ENCODE peak calls at places on chromosome X, in seven cellular contexts. One of them, this sample, is unnamed.

GRCh38 chrX:2691543-2692220 is 587 bp downstream of the CD99 start:
- DNase-seq in HepG2: no peak
- DNase-seq in WTC11: no peak
- DNase-seq in endothelial cell: peak
- DNase-seq in retinal pigment epithelial cell: no peak
- DNase-seq in esophagus squamous epithelium: no peak
- DNase-seq in Panc1: no peak
- DNase-seq in this sample: peak

GRCh38 chrX:134670241-134670811 is 12.1 kb upstream of the PLAC1 start:
- DNase-seq in HepG2: peak
- DNase-seq in WTC11: no peak
- DNase-seq in endothelial cell: no peak
- DNase-seq in retinal pigment epithelial cell: peak
- DNase-seq in esophagus squamous epithelium: no peak
- DNase-seq in Panc1: peak
- DNase-seq in this sample: no peak

GRCh38 chrX:151004085-151004484 is 20.9 kb downstream of the HMGB3 start:
- DNase-seq in HepG2: peak
- DNase-seq in WTC11: no peak
- DNase-seq in endothelial cell: no peak
- DNase-seq in retinal pigment epithelial cell: no peak
- DNase-seq in esophagus squamous epithelium: no peak
- DNase-seq in Panc1: no peak
- DNase-seq in this sample: no peak

GRCh38 chrX:77426811-77427210 is 20.4 kb upstream of the FGF16 start:
- DNase-seq in HepG2: no peak
- DNase-seq in WTC11: no peak
- DNase-seq in endothelial cell: no peak
- DNase-seq in retinal pigment epithelial cell: no peak
- DNase-seq in esophagus squamous epithelium: no peak
- DNase-seq in Panc1: no peak
- DNase-seq in this sample: no peak

GRCh38 chrX:68658530-68658929 is 11.1 kb downstream of the STARD8 start:
- DNase-seq in HepG2: no peak
- DNase-seq in WTC11: no peak
- DNase-seq in endothelial cell: no peak
- DNase-seq in retinal pigment epithelial cell: no peak
- DNase-seq in esophagus squamous epithelium: no peak
- DNase-seq in Panc1: no peak
- DNase-seq in this sample: no peak

GRCh38 chrX:135327299-135327698 is 18.0 kb downstream of the ETDC start:
- DNase-seq in HepG2: no peak
- DNase-seq in WTC11: no peak
- DNase-seq in endothelial cell: no peak
- DNase-seq in retinal pigment epithelial cell: no peak
- DNase-seq in esophagus squamous epithelium: no peak
- DNase-seq in Panc1: no peak
- DNase-seq in this sample: no peak

GRCh38 chrX:72123471-72124185 is 8.1 kb downstream of the RTL5 start:
- DNase-seq in HepG2: no peak
- DNase-seq in WTC11: peak
- DNase-seq in endothelial cell: peak
- DNase-seq in retinal pigment epithelial cell: peak
- DNase-seq in esophagus squamous epithelium: no peak
- DNase-seq in Panc1: no peak
- DNase-seq in this sample: peak

GRCh38 chrX:119488749-119489148 is 20.5 kb downstream of the SLC25A5 start:
- DNase-seq in HepG2: peak
- DNase-seq in WTC11: peak
- DNase-seq in endothelial cell: peak
- DNase-seq in retinal pigment epithelial cell: no peak
- DNase-seq in esophagus squamous epithelium: no peak
- DNase-seq in Panc1: no peak
- DNase-seq in this sample: peak

GRCh38 chrX:7168366-7168765 is 20.4 kb upstream of the PUDP start:
- DNase-seq in HepG2: no peak
- DNase-seq in WTC11: no peak
- DNase-seq in endothelial cell: no peak
- DNase-seq in retinal pigment epithelial cell: no peak
- DNase-seq in esophagus squamous epithelium: no peak
- DNase-seq in Panc1: no peak
- DNase-seq in this sample: no peak

GRCh38 chrX:32048285-32048684 is 976.4 kb upstream of the FTHL17 start:
- DNase-seq in HepG2: no peak
- DNase-seq in WTC11: no peak
- DNase-seq in endothelial cell: no peak
- DNase-seq in retinal pigment epithelial cell: no peak
- DNase-seq in esophagus squamous epithelium: no peak
- DNase-seq in Panc1: no peak
- DNase-seq in this sample: no peak

GRCh38 chrX:153971632-153972367 is at the start of gene HCFC1:
- DNase-seq in HepG2: peak
- DNase-seq in WTC11: peak
- DNase-seq in endothelial cell: peak
- DNase-seq in retinal pigment epithelial cell: peak
- DNase-seq in esophagus squamous epithelium: peak
- DNase-seq in Panc1: peak
- DNase-seq in this sample: peak

GRCh38 chrX:131979116-131979515 is 44.0 kb upstream of the STK26 start:
- DNase-seq in HepG2: no peak
- DNase-seq in WTC11: no peak
- DNase-seq in endothelial cell: no peak
- DNase-seq in retinal pigment epithelial cell: no peak
- DNase-seq in esophagus squamous epithelium: no peak
- DNase-seq in Panc1: no peak
- DNase-seq in this sample: no peak

GRCh38 chrX:151985955-151986354 is 11.5 kb upstream of the GABRE start:
- DNase-seq in HepG2: peak
- DNase-seq in WTC11: no peak
- DNase-seq in endothelial cell: no peak
- DNase-seq in retinal pigment epithelial cell: no peak
- DNase-seq in esophagus squamous epithelium: no peak
- DNase-seq in Panc1: no peak
- DNase-seq in this sample: no peak

GRCh38 chrX:94058728-94059382 is 384.8 kb downstream of the FAM133A start:
- DNase-seq in HepG2: peak
- DNase-seq in WTC11: peak
- DNase-seq in endothelial cell: peak
- DNase-seq in retinal pigment epithelial cell: no peak
- DNase-seq in esophagus squamous epithelium: no peak
- DNase-seq in Panc1: no peak
- DNase-seq in this sample: peak

GRCh38 chrX:111719426-111720210 is 38.6 kb downstream of the ALG13 start:
- DNase-seq in HepG2: no peak
- DNase-seq in WTC11: no peak
- DNase-seq in endothelial cell: no peak
- DNase-seq in retinal pigment epithelial cell: no peak
- DNase-seq in esophagus squamous epithelium: no peak
- DNase-seq in Panc1: no peak
- DNase-seq in this sample: no peak

GRCh38 chrX:118560380-118560932 is 64.8 kb downstream of the DOCK11 start:
- DNase-seq in HepG2: no peak
- DNase-seq in WTC11: no peak
- DNase-seq in endothelial cell: no peak
- DNase-seq in retinal pigment epithelial cell: no peak
- DNase-seq in esophagus squamous epithelium: no peak
- DNase-seq in Panc1: no peak
- DNase-seq in this sample: no peak

GRCh38 chrX:37796805-37797204 is 16.9 kb downstream of the CYBB start:
- DNase-seq in HepG2: no peak
- DNase-seq in WTC11: no peak
- DNase-seq in endothelial cell: no peak
- DNase-seq in retinal pigment epithelial cell: no peak
- DNase-seq in esophagus squamous epithelium: no peak
- DNase-seq in Panc1: no peak
- DNase-seq in this sample: no peak

GRCh38 chrX:18898091-18898490 is 85.8 kb downstream of the PHKA2 start:
- DNase-seq in HepG2: no peak
- DNase-seq in WTC11: no peak
- DNase-seq in endothelial cell: no peak
- DNase-seq in retinal pigment epithelial cell: no peak
- DNase-seq in esophagus squamous epithelium: no peak
- DNase-seq in Panc1: no peak
- DNase-seq in this sample: no peak

GRCh38 chrX:25012433-25012735 is 3.4 kb downstream of the ARX start:
- DNase-seq in HepG2: no peak
- DNase-seq in WTC11: peak
- DNase-seq in endothelial cell: no peak
- DNase-seq in retinal pigment epithelial cell: no peak
- DNase-seq in esophagus squamous epithelium: no peak
- DNase-seq in Panc1: no peak
- DNase-seq in this sample: no peak

GRCh38 chrX:40971736-40972135 is 113.5 kb upstream of the USP9X start:
- DNase-seq in HepG2: no peak
- DNase-seq in WTC11: no peak
- DNase-seq in endothelial cell: no peak
- DNase-seq in retinal pigment epithelial cell: no peak
- DNase-seq in esophagus squamous epithelium: no peak
- DNase-seq in Panc1: no peak
- DNase-seq in this sample: no peak

GRCh38 chrX:78455901-78456300 is 128.5 kb upstream of the CYSLTR1 start:
- DNase-seq in HepG2: no peak
- DNase-seq in WTC11: no peak
- DNase-seq in endothelial cell: no peak
- DNase-seq in retinal pigment epithelial cell: no peak
- DNase-seq in esophagus squamous epithelium: no peak
- DNase-seq in Panc1: peak
- DNase-seq in this sample: no peak

GRCh38 chrX:87397103-87397886 is 120.3 kb upstream of the KLHL4 start:
- DNase-seq in HepG2: no peak
- DNase-seq in WTC11: no peak
- DNase-seq in endothelial cell: no peak
- DNase-seq in retinal pigment epithelial cell: no peak
- DNase-seq in esophagus squamous epithelium: no peak
- DNase-seq in Panc1: no peak
- DNase-seq in this sample: no peak

GRCh38 chrX:122914256-122914655 is 269.8 kb upstream of the GRIA3 start:
- DNase-seq in HepG2: no peak
- DNase-seq in WTC11: no peak
- DNase-seq in endothelial cell: no peak
- DNase-seq in retinal pigment epithelial cell: no peak
- DNase-seq in esophagus squamous epithelium: no peak
- DNase-seq in Panc1: no peak
- DNase-seq in this sample: no peak

GRCh38 chrX:105553118-105553517 is 269.2 kb upstream of the NRK start:
- DNase-seq in HepG2: no peak
- DNase-seq in WTC11: no peak
- DNase-seq in endothelial cell: no peak
- DNase-seq in retinal pigment epithelial cell: no peak
- DNase-seq in esophagus squamous epithelium: no peak
- DNase-seq in Panc1: no peak
- DNase-seq in this sample: no peak

GRCh38 chrX:105552395-105552794 is 269.9 kb upstream of the NRK start:
- DNase-seq in HepG2: no peak
- DNase-seq in WTC11: no peak
- DNase-seq in endothelial cell: no peak
- DNase-seq in retinal pigment epithelial cell: no peak
- DNase-seq in esophagus squamous epithelium: no peak
- DNase-seq in Panc1: no peak
- DNase-seq in this sample: no peak
- TF ChIP-seq CTCF in HepG2: no peak
- TF ChIP-seq CTCF in WTC11: no peak
- TF ChIP-seq CTCF in endothelial cell: no peak
- TF ChIP-seq CTCF in retinal pigment epithelial cell: no peak
- TF ChIP-seq CTCF in esophagus squamous epithelium: no peak
- TF ChIP-seq CTCF in Panc1: no peak
- TF ChIP-seq CTCF in this sample: no peak

DNA sequence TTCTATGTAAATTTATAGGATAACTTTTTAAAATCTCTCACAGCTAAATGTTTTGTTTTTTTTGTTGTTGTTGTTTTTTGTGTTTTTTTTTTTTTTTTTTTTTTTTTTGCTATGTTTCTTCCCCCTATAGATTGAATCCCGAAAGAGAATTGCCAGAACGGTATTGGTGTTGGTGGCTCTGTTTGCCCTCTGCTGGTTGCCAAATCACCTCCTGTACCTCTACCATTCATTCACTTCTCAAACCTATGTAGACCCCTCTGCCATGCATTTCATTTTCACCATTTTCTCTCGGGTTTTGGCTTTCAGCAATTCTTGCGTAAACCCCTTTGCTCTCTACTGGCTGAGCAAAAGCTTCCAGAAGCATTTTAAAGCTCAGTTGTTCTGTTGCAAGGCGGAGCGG is 4.1 kb downstream of the BRS3 start:
- DNase-seq in HepG2: no peak
- DNase-seq in WTC11: no peak
- DNase-seq in endothelial cell: no peak
- DNase-seq in retinal pigment epithelial cell: no peak
- DNase-seq in esophagus squamous epithelium: no peak
- DNase-seq in Panc1: no peak
- DNase-seq in this sample: no peak
- TF ChIP-seq CTCF in HepG2: no peak
- TF ChIP-seq CTCF in WTC11: no peak
- TF ChIP-seq CTCF in endothelial cell: no peak
- TF ChIP-seq CTCF in retinal pigment epithelial cell: no peak
- TF ChIP-seq CTCF in esophagus squamous epithelium: no peak
- TF ChIP-seq CTCF in Panc1: peak
- TF ChIP-seq CTCF in this sample: peak

GRCh38 chrX:100895365-100896075 is 21.4 kb upstream of the NOX1 start:
- DNase-seq in HepG2: peak
- DNase-seq in WTC11: peak
- DNase-seq in endothelial cell: peak
- DNase-seq in retinal pigment epithelial cell: peak
- DNase-seq in esophagus squamous epithelium: no peak
- DNase-seq in Panc1: no peak
- DNase-seq in this sample: no peak
- TF ChIP-seq CTCF in HepG2: peak
- TF ChIP-seq CTCF in WTC11: peak
- TF ChIP-seq CTCF in endothelial cell: no peak
- TF ChIP-seq CTCF in retinal pigment epithelial cell: peak
- TF ChIP-seq CTCF in esophagus squamous epithelium: peak
- TF ChIP-seq CTCF in Panc1: peak
- TF ChIP-seq CTCF in this sample: peak

DNA sequence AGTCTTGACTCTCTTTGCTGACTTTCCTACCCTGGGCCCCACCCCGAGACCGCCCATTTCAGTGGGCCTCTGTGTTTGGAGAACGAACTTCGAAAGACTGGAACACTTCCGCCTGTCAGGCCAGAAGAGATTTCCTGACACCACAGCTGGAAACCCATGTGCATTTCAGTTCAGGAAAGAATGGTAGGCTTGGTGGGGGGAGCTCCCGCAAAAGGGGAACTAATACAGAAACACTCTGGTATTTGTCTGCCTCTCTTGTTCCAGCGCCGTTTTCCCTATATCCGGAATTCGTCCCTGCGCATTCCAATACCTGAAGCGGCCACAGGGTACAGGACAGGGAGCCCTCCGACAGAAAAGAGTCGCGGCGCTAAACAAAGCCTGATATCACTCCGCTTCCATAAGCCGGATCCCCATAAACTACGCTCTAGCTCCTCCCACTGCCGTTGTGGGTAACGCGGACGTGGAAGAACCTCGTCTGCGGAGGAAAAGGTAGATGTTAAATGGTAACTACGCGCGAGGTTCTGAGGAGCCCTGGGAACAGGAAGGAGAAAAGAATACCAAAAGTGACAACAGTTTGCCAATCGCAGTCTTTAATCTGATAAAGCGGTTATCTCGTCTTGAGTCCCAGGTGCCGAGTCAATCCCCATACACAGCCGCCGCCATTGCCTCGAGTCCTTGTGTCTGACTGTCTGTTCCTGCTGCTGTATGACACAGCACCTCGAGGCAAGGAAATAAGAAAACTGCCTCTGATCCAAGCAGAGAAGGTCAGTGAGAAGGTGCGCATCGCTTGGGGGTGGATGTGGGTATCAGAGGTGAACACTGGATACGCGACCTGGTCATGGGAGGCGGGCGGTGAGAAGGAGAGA is at the start of gene ARMCX5:
- DNase-seq in HepG2: peak
- DNase-seq in WTC11: peak
- DNase-seq in endothelial cell: peak
- DNase-seq in retinal pigment epithelial cell: peak
- DNase-seq in esophagus squamous epithelium: peak
- DNase-seq in Panc1: peak
- DNase-seq in this sample: peak
- TF ChIP-seq CTCF in HepG2: no peak
- TF ChIP-seq CTCF in WTC11: no peak
- TF ChIP-seq CTCF in endothelial cell: no peak
- TF ChIP-seq CTCF in retinal pigment epithelial cell: peak
- TF ChIP-seq CTCF in esophagus squamous epithelium: peak
- TF ChIP-seq CTCF in Panc1: no peak
- TF ChIP-seq CTCF in this sample: peak